ENCODE peak calls at places on chromosomes 7 and 10, in five cellular contexts. U is trophoblast cell; Z is CD8-positive, alpha-beta memory T cell; X is CD4-positive, CD25-positive, alpha-beta regulatory T cell; T is CD8-positive, alpha-beta T cell. P is an unnamed sample. For H3K9me3, the result is how much of the 10 kb centered on the place peaks cover.

GRCh38 chr10:47053399-47053798 is 142.2 kb downstream of the PTPN20 start:
- DNase-seq in U (no peak), Z (no peak), X (no peak), T (no peak), P (no peak)

GRCh38 chr7:69365588-69366241 is 232.6 kb upstream of the AUTS2 start:
- DNase-seq in U (peak), Z (no peak), X (no peak), T (no peak), P (no peak)

GRCh38 chr10:8063128-8063908 is 8.8 kb downstream of the GATA3 start:
- DNase-seq in U (peak), Z (no peak), X (no peak), T (no peak), P (no peak)

GRCh38 chr7:1160665-1161010 is 642 bp upstream of the ZFAND2A start:
- DNase-seq in U (no peak), Z (no peak), X (no peak), T (no peak), P (no peak)

GRCh38 chr7:90771281-90771680 is 175.2 kb downstream of the CDK14 start:
- DNase-seq in U (no peak), Z (no peak), X (no peak), T (no peak), P (no peak)

GRCh38 chr7:155674556-155674955 is 30.1 kb downstream of the RBM33 start:
- DNase-seq in U (no peak), Z (no peak), X (no peak), T (no peak), P (peak)

GRCh38 chr7:123770378-123770777 is 21.6 kb upstream of the WASL start:
- DNase-seq in U (peak), Z (no peak), X (no peak), T (no peak), P (peak)

GRCh38 chr7:911791-912480 is 35.6 kb downstream of the GET4 start:
- DNase-seq in U (no peak), Z (no peak), X (no peak), T (no peak), P (no peak)

GRCh38 chr7:142711722-142712616 is 37.3 kb upstream of the PRSS1 start:
- DNase-seq in U (no peak), Z (no peak), X (no peak), T (no peak), P (peak)

GRCh38 chr7:130912910-130913720 is 179.1 kb upstream of the KLF14 start:
- DNase-seq in U (peak), Z (peak), X (peak), T (peak), P (peak)

GRCh38 chr7:49866076-49866735 is 92.8 kb downstream of the VWC2 start:
- DNase-seq in U (no peak), Z (no peak), X (no peak), T (no peak), P (peak)

GRCh38 chr7:102064361-102065025 is 222.2 kb upstream of the SH2B2 start:
- DNase-seq in U (peak), Z (no peak), X (no peak), T (no peak), P (peak)

GRCh38 chr10:43287056-43288007 is 20.5 kb upstream of the RASGEF1A start:
- DNase-seq in U (no peak), Z (no peak), X (peak), T (peak), P (no peak)

GRCh38 chr7:18163091-18163490 is 135.4 kb upstream of the PRPS1L1 start:
- DNase-seq in U (no peak), Z (no peak), X (no peak), T (no peak), P (peak)

GRCh38 chr7:68411742-68412141 is 1186.5 kb upstream of the AUTS2 start:
- DNase-seq in U (no peak), Z (no peak), X (no peak), T (no peak), P (no peak)

GRCh38 chr7:138842111-138842510 is 44.1 kb upstream of the ATP6V0A4 start:
- DNase-seq in U (no peak), Z (no peak), X (no peak), T (no peak), P (no peak)
- H3K9me3 ChIP-seq in U (under half), Z (under half), X (under half), T (under half), P (under half)

GRCh38 chr10:130930821-130931220 is 380.7 kb downstream of the TCERG1L start:
- DNase-seq in U (no peak), Z (no peak), X (no peak), T (no peak), P (no peak)
- H3K9me3 ChIP-seq in U (under half), Z (under half), X (under half), T (under half), P (under half)

DNA sequence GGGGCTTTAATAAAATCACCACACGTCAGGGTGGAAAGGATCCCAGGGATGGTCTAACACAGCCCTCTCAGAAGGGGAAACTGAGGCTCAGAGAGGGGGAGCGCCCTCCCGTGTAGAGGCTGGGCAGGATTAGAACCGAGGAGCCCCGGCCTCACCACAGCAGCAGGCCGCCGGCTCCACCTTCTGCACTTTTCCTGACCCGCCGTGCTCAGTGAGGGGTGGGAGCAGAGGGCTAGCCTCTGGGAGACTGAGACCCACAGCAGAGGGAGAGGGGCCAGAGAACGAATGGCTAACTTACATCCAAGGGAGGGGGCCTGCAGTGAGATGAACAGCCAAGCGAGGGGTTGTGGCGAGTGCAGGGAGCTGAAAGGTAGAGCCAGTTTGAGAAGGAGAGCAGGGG is 79.5 kb downstream of the COL13A1 start:
- DNase-seq in U (no peak), Z (no peak), X (no peak), T (no peak), P (no peak)
- H3K9me3 ChIP-seq in U (under half), Z (under half), X (under half), T (under half), P (under half)

GRCh38 chr7:157586426-157586955 is 249.7 kb downstream of the DNAJB6 start:
- DNase-seq in U (no peak), Z (no peak), X (no peak), T (no peak), P (no peak)

GRCh38 chr7:157587487-157588270 is 250.9 kb downstream of the DNAJB6 start:
- DNase-seq in U (no peak), Z (no peak), X (no peak), T (no peak), P (no peak)

GRCh38 chr7:157587051-157587450 is 250.2 kb downstream of the DNAJB6 start:
- DNase-seq in U (no peak), Z (no peak), X (no peak), T (no peak), P (no peak)

GRCh38 chr7:157589680-157590079 is 252.9 kb downstream of the DNAJB6 start:
- DNase-seq in U (no peak), Z (no peak), X (no peak), T (no peak), P (no peak)

GRCh38 chr7:157588271-157588589 is 251.4 kb downstream of the DNAJB6 start:
- DNase-seq in U (no peak), Z (no peak), X (no peak), T (no peak), P (no peak)
- H3K9me3 ChIP-seq in U (under half), Z (under half), X (under half), T (under half), P (under half)

GRCh38 chr7:63106506-63107388 is 891.9 kb upstream of the ZNF722 start:
- DNase-seq in U (no peak), Z (no peak), X (no peak), T (no peak), P (no peak)

GRCh38 chr7:63105978-63106377 is 892.7 kb upstream of the ZNF722 start:
- DNase-seq in U (no peak), Z (no peak), X (no peak), T (no peak), P (no peak)

GRCh38 chr7:63104666-63105065 is 894.0 kb upstream of the ZNF722 start:
- DNase-seq in U (no peak), Z (no peak), X (no peak), T (no peak), P (no peak)
- H3K9me3 ChIP-seq in U (under half), Z (under half), X (under half), T (under half), P (under half)

GRCh38 chr7:158133057-158133456 is 454.6 kb downstream of the PTPRN2 start:
- DNase-seq in U (no peak), Z (no peak), X (no peak), T (no peak), P (no peak)
- H3K9me3 ChIP-seq in U (under half), Z (under half), X (under half), T (under half), P (under half)

DNA sequence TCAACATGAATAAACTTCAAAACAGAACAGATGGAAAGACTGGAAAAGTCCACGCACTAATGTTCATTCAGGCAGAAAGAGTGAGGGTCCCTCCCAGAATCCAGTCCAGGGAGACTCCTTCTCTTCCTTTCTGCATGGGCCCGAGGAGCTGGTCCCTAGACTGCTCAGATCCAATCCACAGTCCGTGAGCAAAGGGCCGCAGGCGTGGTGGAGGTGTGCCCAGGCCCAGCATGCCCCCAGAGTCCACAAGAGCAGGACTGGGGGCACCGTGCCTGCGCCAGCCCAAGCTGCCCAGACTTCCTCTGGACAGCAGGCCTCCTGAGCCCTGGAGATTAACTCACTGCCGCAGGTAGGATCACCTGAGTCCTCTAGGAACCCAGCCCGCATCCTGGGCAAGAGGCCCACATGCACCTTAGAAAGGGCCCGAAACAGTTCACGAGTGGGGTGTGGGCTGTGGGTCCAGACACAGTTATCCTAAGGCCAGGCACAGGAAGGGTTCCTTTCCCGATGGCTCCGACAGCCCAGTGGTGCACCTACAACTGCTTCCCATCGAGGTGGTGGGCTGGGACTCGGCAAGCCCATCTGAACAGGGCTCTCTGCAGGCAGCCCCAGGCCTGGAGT is 531.0 kb downstream of the DNAJB6 start:
- DNase-seq in U (no peak), Z (no peak), X (no peak), T (no peak), P (no peak)
- H3K9me3 ChIP-seq in U (under half), Z (under half), X (under half), T (under half), P (under half)